ENCODE peak calls at places on chromosomes 3 and 15, in four cellular contexts. G is SJSA1; F is uterus; P is CD8-positive, alpha-beta memory T cell. A is an unnamed sample.

GRCh38 chr3:64685331-64685799 is 2.4 kb downstream of the ADAMTS9 start:
- DNase-seq in G (no peak), P (no peak), F (peak; percentile 72), A (peak; percentile 7)

GRCh38 chr3:61964566-61964965 is 403.2 kb downstream of the PTPRG start:
- DNase-seq in G (no peak), P (no peak), F (no peak), A (no peak)

GRCh38 chr15:78930577-78931388 is 14.1 kb downstream of the CTSH start:
- DNase-seq in P (no peak), F (no peak), G (peak; percentile 38), A (no peak)

GRCh38 chr3:181717505-181717904 is 5.8 kb downstream of the SOX2 start:
- DNase-seq in F (no peak), G (peak; percentile 45), P (no peak), A (no peak)

GRCh38 chr3:58563386-58564035 is 13.7 kb downstream of the FAM107A start:
- DNase-seq in F (no peak), P (no peak), G (peak; percentile 62), A (no peak)

GRCh38 chr15:69400850-69401249 is 13.3 kb upstream of the KIF23 start:
- DNase-seq in G (no peak), F (no peak), P (no peak), A (no peak)

GRCh38 chr15:66504563-66505429 is at the start of the genes RPL4 and ZWILCH:
- DNase-seq in P (peak; percentile 85), G (peak; percentile 97), F (peak; percentile 78), A (peak; percentile 82)

GRCh38 chr3:160183375-160184076 is 41.7 kb upstream of the C3orf80 start:
- DNase-seq in G (no peak), P (no peak), F (no peak), A (no peak)

GRCh38 chr3:39255503-39256325 is 24.1 kb downstream of the CX3CR1 start:
- DNase-seq in F (no peak), P (no peak), G (no peak), A (no peak)

GRCh38 chr3:165256554-165256953 is 60.4 kb upstream of the SLITRK3 start:
- DNase-seq in F (no peak), G (no peak), P (no peak), A (no peak)

GRCh38 chr15:74451322-74451721 is 9.6 kb downstream of the UBL7 start:
- DNase-seq in F (no peak), P (no peak), G (no peak), A (no peak)

GRCh38 chr3:171949559-171949958 is 89.8 kb upstream of the FNDC3B start:
- DNase-seq in P (no peak), G (no peak), F (no peak), A (no peak)

GRCh38 chr3:17411157-17411877 is 331.1 kb downstream of the TBC1D5 start:
- DNase-seq in P (no peak), F (no peak), G (no peak), A (no peak)

GRCh38 chr3:133851266-133851906 is 44.3 kb downstream of the RAB6B start:
- DNase-seq in F (no peak), G (no peak), P (no peak), A (no peak)

GRCh38 chr3:194877311-194878119 is 191.8 kb downstream of the FAM43A start:
- DNase-seq in P (no peak), G (no peak), F (no peak), A (no peak)
- H3K27ac ChIP-seq in P (no peak overlapping the region), G (no peak overlapping the region), F (no peak overlapping the region), A (no peak overlapping the region)

DNA sequence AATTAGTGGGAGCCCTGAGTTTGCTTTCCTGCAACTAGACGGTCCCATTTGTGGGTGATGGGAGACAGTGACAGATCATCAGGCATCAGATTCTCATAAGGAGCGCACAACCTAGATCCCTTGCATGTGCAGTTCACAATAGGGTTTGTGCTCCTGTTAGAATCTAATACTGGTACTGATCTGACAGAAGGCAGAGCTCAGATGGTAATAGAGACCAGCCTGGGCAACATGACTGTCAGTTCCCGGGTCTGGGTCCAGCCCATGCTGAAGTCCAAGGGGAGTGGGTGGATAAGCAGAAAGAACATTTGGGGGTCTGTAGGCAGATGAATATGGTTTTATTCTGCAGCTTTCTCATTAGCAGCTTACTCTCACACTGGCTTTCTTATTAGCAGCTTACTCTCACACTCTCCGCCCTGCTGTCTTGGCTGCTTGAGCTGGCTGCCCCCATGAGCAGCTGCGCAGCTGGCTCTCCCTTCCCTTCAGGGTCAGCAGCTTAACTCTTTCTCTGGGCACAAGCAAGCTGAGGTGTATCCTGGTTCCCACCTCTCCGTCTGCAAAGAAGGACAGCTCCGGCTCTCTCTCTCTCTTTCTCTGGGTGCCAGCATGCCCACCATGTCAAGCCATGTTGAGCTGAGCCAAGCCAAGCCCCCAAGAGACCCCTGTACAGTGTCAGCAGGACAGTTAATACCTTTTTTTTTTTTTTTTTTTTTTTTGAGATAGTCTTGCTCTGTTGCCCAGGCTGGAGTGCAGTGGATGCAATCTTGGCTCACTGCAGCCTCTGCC is 46.5 kb downstream of the KLHDC8B start:
- DNase-seq in F (peak; percentile 47), P (no peak), G (no peak), A (peak; percentile 30)
- H3K27ac ChIP-seq in F (peak overlapping the region; percentile 80), P (no peak overlapping the region), G (no peak overlapping the region), A (peak overlapping the region; percentile 72)

GRCh38 chr15:89998923-89999675 is 2.0 kb upstream of the ZNF710 start:
- DNase-seq in F (no peak), G (no peak), P (no peak), A (peak; percentile 44)

GRCh38 chr15:90000175-90000923 is 775 bp upstream of the ZNF710 start:
- DNase-seq in G (peak; percentile 9), P (no peak), F (peak; percentile 40), A (peak; percentile 56)

GRCh38 chr15:89999676-90000174 is 1.4 kb upstream of the ZNF710 start:
- DNase-seq in P (no peak), F (peak; percentile 22), G (no peak), A (peak; percentile 72)

GRCh38 chr15:89997079-89997478 is 4.0 kb upstream of the ZNF710 start:
- DNase-seq in F (no peak), G (no peak), P (no peak), A (no peak)

DNA sequence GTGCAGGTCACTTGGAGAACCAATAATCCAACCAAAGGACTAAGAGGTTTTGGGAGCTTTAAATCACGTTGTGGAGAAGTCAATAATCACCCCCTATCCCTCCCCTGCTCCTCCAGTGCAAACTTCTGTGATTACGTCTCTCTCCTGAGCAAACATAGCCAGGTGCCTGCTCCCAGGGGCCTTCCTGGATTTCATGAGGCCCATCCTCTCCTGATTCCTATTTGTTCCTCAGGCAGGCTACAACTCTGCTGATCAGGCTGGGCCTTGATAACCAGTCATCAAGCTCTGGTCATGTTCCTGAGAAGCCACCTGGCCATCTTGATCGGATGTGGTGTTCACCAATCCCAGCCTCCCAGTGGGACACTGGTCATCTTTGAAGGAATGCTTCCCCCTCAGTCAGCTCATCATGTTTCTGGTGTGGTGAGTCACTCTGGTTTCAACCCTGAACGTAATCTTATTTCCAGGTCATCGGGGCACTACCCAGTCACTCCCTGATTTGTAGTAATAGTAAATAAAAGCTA is 2.9 kb upstream of the ZNF710 start:
- DNase-seq in F (no peak), P (no peak), G (peak; percentile 24), A (peak; percentile 89)
- H3K27ac ChIP-seq in F (no peak overlapping the region), P (no peak overlapping the region), G (no peak overlapping the region), A (peak overlapping the region; percentile 96)

GRCh38 chr15:38102972-38103371 is 149.7 kb upstream of the SPRED1 start:
- DNase-seq in G (no peak), F (no peak), P (no peak), A (no peak)

GRCh38 chr15:38103564-38103963 is 149.1 kb upstream of the SPRED1 start:
- DNase-seq in G (no peak), P (no peak), F (no peak), A (no peak)
- H3K27ac ChIP-seq in G (no peak overlapping the region), P (no peak overlapping the region), F (no peak overlapping the region), A (no peak overlapping the region)

GRCh38 chr15:39777497-39777896 is 5.1 kb downstream of the FSIP1 start:
- DNase-seq in P (no peak), G (no peak), F (no peak), A (no peak)
- H3K27ac ChIP-seq in P (no peak overlapping the region), G (no peak overlapping the region), F (no peak overlapping the region), A (no peak overlapping the region)

DNA sequence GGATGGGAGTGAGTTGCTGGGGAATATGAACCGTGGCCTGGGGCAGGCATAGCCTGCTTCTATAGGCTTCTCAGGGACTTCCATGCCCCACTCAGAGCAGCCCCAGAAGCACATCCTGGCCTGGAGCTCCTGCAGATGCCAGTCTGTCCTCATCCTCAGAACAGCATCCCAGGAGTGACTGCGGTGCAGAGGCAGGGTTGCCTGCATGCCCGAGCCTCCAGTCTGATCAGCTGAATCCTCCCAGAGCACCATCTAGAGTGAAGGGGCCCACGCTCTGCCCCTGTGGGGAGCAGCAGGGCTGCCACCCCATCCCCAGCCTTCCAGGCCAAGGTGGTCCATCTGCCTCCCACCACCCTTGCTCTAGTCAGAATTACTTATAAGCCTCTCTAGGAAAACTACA is 44.7 kb upstream of the APEH start:
- DNase-seq in P (no peak), F (no peak), G (no peak), A (no peak)
- H3K27ac ChIP-seq in P (no peak overlapping the region), F (no peak overlapping the region), G (no peak overlapping the region), A (no peak overlapping the region)

A was measured in body of pancreas.